ENCODE peak calls at places on chromosome 12, in four cellular contexts. A, R, W and K are unnamed samples.

GRCh38 chr12:95213928-95214327 is 3.3 kb downstream of the FGD6 start:
- DNase-seq in A (no peak), R (no peak), W (no peak), K (no peak)

GRCh38 chr12:8065991-8066594 is at the start of gene C3AR1:
- DNase-seq in A (no peak), R (peak; percentile 64), W (no peak), K (no peak)

GRCh38 chr12:53195516-53196420 is 11.3 kb downstream of the ITGB7 start:
- DNase-seq in A (no peak), R (no peak), W (no peak), K (no peak)

GRCh38 chr12:45483571-45483970 is 245.9 kb upstream of the ARID2 start:
- DNase-seq in A (no peak), R (no peak), W (no peak), K (no peak)

GRCh38 chr12:59787610-59788009 is 191.8 kb downstream of the SLC16A7 start:
- DNase-seq in A (no peak), R (no peak), W (no peak), K (no peak)

GRCh38 chr12:80763874-80764273 is 47.2 kb downstream of the MYF5 start:
- DNase-seq in A (no peak), R (peak; percentile 8), W (peak; percentile 4), K (no peak)

GRCh38 chr12:64730585-64730964 is 28.6 kb downstream of the GNS start:
- DNase-seq in A (no peak), R (no peak), W (peak; percentile 49), K (no peak)

GRCh38 chr12:113796852-113797534 is 169.1 kb downstream of the RBM19 start:
- DNase-seq in A (no peak), R (no peak), W (peak; percentile 63), K (no peak)

GRCh38 chr12:77402726-77403125 is 337.4 kb upstream of the E2F7 start:
- DNase-seq in A (no peak), R (no peak), W (no peak), K (no peak)

GRCh38 chr12:104121001-104121400 is 17.0 kb downstream of the NFYB start:
- DNase-seq in A (no peak), R (no peak), W (no peak), K (no peak)

GRCh38 chr12:1845010-1845409 is 24.6 kb downstream of the LRTM2 start:
- DNase-seq in A (no peak), R (no peak), W (no peak), K (no peak)

GRCh38 chr12:119457251-119457650 is 122.7 kb downstream of the CCDC60 start:
- DNase-seq in A (no peak), R (no peak), W (no peak), K (no peak)

GRCh38 chr12:117025481-117026151 is 73.6 kb downstream of the TESC start:
- DNase-seq in A (peak; percentile 84), R (peak; percentile 76), W (peak; percentile 87), K (no peak)

GRCh38 chr12:57461326-57461903 is 1.8 kb downstream of the GLI1 start:
- DNase-seq in A (peak; percentile 95), R (peak; percentile 78), W (peak; percentile 70), K (no peak)

GRCh38 chr12:60805340-60805739 is 1209.5 kb downstream of the SLC16A7 start:
- DNase-seq in A (no peak), R (no peak), W (no peak), K (no peak)

GRCh38 chr12:92065018-92065499 is 80.6 kb downstream of the BTG1 start:
- DNase-seq in A (no peak), R (no peak), W (no peak), K (peak; percentile 78)

GRCh38 chr12:42918387-42918786 is 328.8 kb upstream of the PRICKLE1 start:
- DNase-seq in A (no peak), R (no peak), W (peak; percentile 8), K (no peak)

GRCh38 chr12:123111498-123112165 is 39.3 kb downstream of the PITPNM2 start:
- DNase-seq in A (no peak), R (no peak), W (no peak), K (no peak)

GRCh38 chr12:49131051-49131972 is at the start of gene TUBA1B:
- DNase-seq in A (peak; percentile 82), R (peak; percentile 94), W (peak; percentile 98), K (peak; percentile 48)

GRCh38 chr12:120944645-120945217 is 33.6 kb upstream of the HNF1A start:
- DNase-seq in A (peak; percentile 81), R (peak; percentile 74), W (peak; percentile 71), K (no peak)

GRCh38 chr12:57133916-57134315 is 5.6 kb downstream of the LRP1 start:
- DNase-seq in A (no peak), R (no peak), W (no peak), K (no peak)

GRCh38 chr12:40188558-40189320 is 36.1 kb upstream of the LRRK2 start:
- DNase-seq in A (no peak), R (no peak), W (no peak), K (no peak)

DNA sequence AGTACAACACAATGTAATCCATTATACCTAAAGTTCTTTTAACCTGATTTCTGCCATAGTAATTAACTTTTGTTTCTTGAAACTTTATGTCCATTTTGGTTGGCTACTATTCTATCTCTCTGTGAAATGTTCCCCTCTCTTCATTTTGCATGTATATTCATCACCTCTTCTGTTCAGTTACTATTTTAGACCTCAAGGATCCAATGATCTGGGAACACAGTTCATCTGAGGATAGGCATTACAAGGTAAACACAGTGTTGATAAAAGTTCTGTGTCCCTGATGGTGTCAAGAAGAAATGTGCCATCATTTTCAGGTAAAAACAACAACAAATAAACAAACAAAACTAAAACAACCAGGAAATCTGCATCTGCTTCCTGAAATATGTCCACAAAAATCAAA is 102.2 kb upstream of the IFNG-AS1 start:
- DNase-seq in A (no peak), R (no peak), W (no peak), K (no peak)
- TF ChIP-seq USF1 in A (no peak), R (no peak), W (no peak), K (no peak)

GRCh38 chr12:13425766-13426165 is 229.2 kb downstream of the EMP1 start:
- DNase-seq in A (no peak), R (no peak), W (no peak), K (no peak)
- TF ChIP-seq USF1 in A (no peak), R (no peak), W (no peak), K (no peak)

DNA sequence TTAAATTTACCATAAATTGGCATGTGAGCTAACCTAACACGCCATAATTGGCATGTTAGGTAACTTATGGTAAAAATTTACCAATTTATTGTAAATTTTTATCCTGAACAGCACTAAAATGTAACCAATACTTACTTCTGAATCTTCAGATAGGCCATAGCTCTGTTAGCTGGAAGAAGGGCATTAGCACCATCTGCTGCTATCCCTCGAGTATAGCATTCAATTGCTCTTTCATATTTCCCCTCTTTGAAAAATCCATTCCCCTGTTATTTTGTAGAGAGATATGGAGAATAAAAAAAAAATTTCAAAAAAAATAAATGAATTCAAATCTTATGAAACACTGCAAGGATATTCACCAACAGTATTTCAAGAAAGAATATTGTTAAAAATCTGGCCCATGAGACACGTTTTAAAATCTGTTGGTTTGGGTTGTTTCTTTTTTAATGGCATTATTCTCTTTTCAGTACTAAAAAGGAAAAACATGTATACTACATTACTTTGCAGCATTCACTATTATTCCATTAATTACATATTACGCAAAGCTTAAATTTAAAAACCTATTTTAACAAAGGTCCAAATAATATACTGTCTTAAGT is 19.1 kb downstream of the RPAP3 start:
- DNase-seq in A (no peak), R (peak; percentile 33), W (peak; percentile 44), K (no peak)
- TF ChIP-seq USF1 in A (no peak), R (no peak), W (no peak), K (no peak)

GRCh38 chr12:11768233-11768965 is 118.9 kb downstream of the ETV6 start:
- DNase-seq in A (no peak), R (no peak), W (no peak), K (no peak)

GRCh38 chr12:11763760-11764520 is 114.5 kb downstream of the ETV6 start:
- DNase-seq in A (no peak), R (no peak), W (no peak), K (no peak)

GRCh38 chr12:11765421-11765816 is 115.9 kb downstream of the ETV6 start:
- DNase-seq in A (no peak), R (no peak), W (no peak), K (no peak)

GRCh38 chr12:11767029-11767724 is 117.7 kb downstream of the ETV6 start:
- DNase-seq in A (no peak), R (no peak), W (no peak), K (no peak)

GRCh38 chr12:11765817-11766794 is 116.6 kb downstream of the ETV6 start:
- DNase-seq in A (no peak), R (no peak), W (no peak), K (peak; percentile 92)
- TF ChIP-seq USF1 in A (no peak), R (no peak), W (no peak), K (no peak)

GRCh38 chr12:124917135-124917840 is 2.8 kb upstream of the UBC start:
- DNase-seq in A (peak; percentile 95), R (peak; percentile 98), W (peak; percentile 83), K (peak; percentile 98)

GRCh38 chr12:124917841-124918621 is 3.6 kb upstream of the UBC start:
- DNase-seq in A (no peak), R (peak; percentile 34), W (no peak), K (no peak)

GRCh38 chr12:124920353-124920935 is 6.0 kb upstream of the UBC start:
- DNase-seq in A (no peak), R (no peak), W (no peak), K (no peak)

GRCh38 chr12:124921200-124922008 is 7.0 kb upstream of the UBC start:
- DNase-seq in A (peak; percentile 73), R (peak; percentile 82), W (peak; percentile 41), K (peak; percentile 97)

DNA sequence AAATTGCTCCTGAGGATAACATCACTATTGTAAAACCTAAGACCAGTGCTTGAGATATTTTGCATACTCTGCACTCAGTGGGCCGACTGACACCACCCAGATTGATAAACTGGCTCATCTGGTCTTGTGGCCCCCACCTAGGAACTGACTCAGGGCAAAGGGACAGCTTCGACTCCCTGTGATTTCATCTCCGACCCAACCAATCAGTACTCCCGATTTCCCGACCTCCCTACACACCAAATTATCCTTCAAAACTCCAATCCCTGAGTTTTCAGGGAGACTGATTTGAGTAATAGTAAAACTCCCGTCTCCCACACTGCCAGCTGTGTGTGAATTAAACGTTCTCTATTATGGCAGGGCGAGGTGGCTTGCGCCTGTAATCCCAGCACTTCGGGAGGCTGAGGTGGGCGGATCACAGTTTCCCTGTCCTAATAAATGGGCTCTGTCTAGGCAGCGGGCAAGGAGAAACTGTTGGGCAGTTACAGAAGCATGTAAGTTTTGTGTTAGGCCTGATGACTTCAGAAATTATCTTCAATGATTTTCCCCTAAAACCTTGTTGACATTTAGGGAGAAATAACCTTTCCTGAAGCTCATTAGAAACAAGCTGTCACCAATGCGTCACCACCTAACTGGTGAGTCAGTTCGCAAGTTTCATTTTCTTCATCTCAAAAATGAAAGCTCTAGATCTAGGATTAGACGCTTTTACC is 5.3 kb upstream of the UBC start:
- DNase-seq in A (no peak), R (peak; percentile 61), W (no peak), K (peak; percentile 76)
- TF ChIP-seq USF1 in A (no peak), R (no peak), W (no peak), K (no peak)